ENCODE peak calls at places on chromosomes 13 and 19, in four cellular contexts. J is nephron progenitor cell, T is cardiac muscle cell, X is NCI-H1436. V is an unnamed sample.

GRCh38 chr19:54518844-54519243 is 16.2 kb downstream of the LAIR2 start:
- DNase-seq in J (no peak), T (peak; percentile 0), X (peak; percentile 1), V (no peak)

GRCh38 chr19:418761-419632 is 10.1 kb upstream of the C2CD4C start:
- DNase-seq in J (no peak), T (no peak), X (no peak), V (peak; percentile 12)

GRCh38 chr13:100633461-100633860 is 41.1 kb downstream of the TMTC4 start:
- DNase-seq in J (no peak), T (peak; percentile 60), X (no peak), V (no peak)

GRCh38 chr19:41295506-41295905 is 14.5 kb upstream of the CCDC97 start:
- DNase-seq in J (no peak), T (no peak), X (no peak), V (no peak)

GRCh38 chr19:45999653-46000121 is 4.4 kb downstream of the CCDC61 start:
- DNase-seq in J (peak; percentile 63), T (peak; percentile 42), X (no peak), V (peak; percentile 82)

GRCh38 chr13:39279077-39279476 is 240.8 kb downstream of the NHLRC3 start:
- DNase-seq in J (no peak), T (no peak), X (no peak), V (no peak)

GRCh38 chr19:7069042-7069903 is at the start of gene ZNF557:
- DNase-seq in J (peak; percentile 98), T (peak; percentile 99), X (peak; percentile 96), V (peak; percentile 99)

GRCh38 chr19:23402388-23402787 is 7.1 kb upstream of the ZNF91 start:
- DNase-seq in J (no peak), T (no peak), X (no peak), V (no peak)

GRCh38 chr13:110337287-110337686 is 30.2 kb downstream of the COL4A2 start:
- DNase-seq in J (no peak), T (no peak), X (no peak), V (no peak)

GRCh38 chr19:1813837-1814217 is 1.8 kb upstream of the ATP8B3 start:
- DNase-seq in J (no peak), T (no peak), X (no peak), V (no peak)

GRCh38 chr19:1608414-1609391 is 3.4 kb upstream of the UQCR11 start:
- DNase-seq in J (no peak), T (no peak), X (no peak), V (no peak)

GRCh38 chr13:48412100-48412556 is 785 bp downstream of the LPAR6 start:
- DNase-seq in J (no peak), T (peak; percentile 44), X (no peak), V (no peak)

GRCh38 chr13:111489301-111489700 is 168.9 kb downstream of the TEX29 start:
- DNase-seq in J (no peak), T (no peak), X (no peak), V (no peak)

GRCh38 chr19:22532388-22533310 is 101.5 kb upstream of the ZNF492 start:
- DNase-seq in J (no peak), T (peak; percentile 24), X (no peak), V (no peak)

GRCh38 chr19:41606215-41606837 is 20.5 kb downstream of the CEACAM4 start:
- DNase-seq in J (no peak), T (no peak), X (no peak), V (no peak)

GRCh38 chr13:113927661-113928581 is 46.0 kb downstream of the C13orf46 start:
- DNase-seq in J (no peak), T (peak; percentile 97), X (no peak), V (no peak)

GRCh38 chr19:13091400-13092161 is 11.1 kb downstream of the LYL1 start:
- DNase-seq in J (no peak), T (peak; percentile 96), X (no peak), V (peak; percentile 58)

GRCh38 chr13:88461272-88462009 is 790.3 kb downstream of the SLITRK5 start:
- DNase-seq in J (no peak), T (no peak), X (no peak), V (no peak)

GRCh38 chr13:36148436-36148835 is 17.3 kb upstream of the DCLK1 start:
- DNase-seq in J (no peak), T (no peak), X (no peak), V (no peak)

GRCh38 chr19:3604987-3605343 is 1.7 kb downstream of the TBXA2R start:
- DNase-seq in J (no peak), T (no peak), X (no peak), V (no peak)

GRCh38 chr13:110168999-110169933 is 137.7 kb downstream of the COL4A1 start:
- DNase-seq in J (no peak), T (peak; percentile 21), X (no peak), V (no peak)

V was measured in glutamatergic neuron.